ENCODE peak calls at places on chromosomes 11 and 22, in five cellular contexts. One of them, this sample, is unnamed.

GRCh38 chr11:121367434-121367833 is 74.9 kb downstream of the SC5D start:
- DNase-seq in sigmoid colon: no peak
- DNase-seq in H1: no peak
- DNase-seq in HL-60: peak
- DNase-seq in K562: no peak
- DNase-seq in this sample: no peak

GRCh38 chr11:2531277-2531986 is 86.6 kb downstream of the KCNQ1 start:
- DNase-seq in sigmoid colon: peak
- DNase-seq in HL-60: peak
- DNase-seq in K562: peak
- DNase-seq in H1: peak
- DNase-seq in this sample: no peak

GRCh38 chr11:111416231-111416960 is 37.3 kb upstream of the POU2AF1 start:
- DNase-seq in K562: no peak
- DNase-seq in sigmoid colon: no peak
- DNase-seq in HL-60: no peak
- DNase-seq in H1: no peak
- DNase-seq in this sample: no peak

GRCh38 chr11:68978931-68979591 is 1.7 kb downstream of the MRGPRD start:
- DNase-seq in HL-60: no peak
- DNase-seq in sigmoid colon: peak
- DNase-seq in H1: no peak
- DNase-seq in K562: no peak
- DNase-seq in this sample: no peak

GRCh38 chr22:48577014-48577690 is 1250.5 kb downstream of the BRD1 start:
- DNase-seq in K562: no peak
- DNase-seq in HL-60: no peak
- DNase-seq in H1: no peak
- DNase-seq in sigmoid colon: no peak
- DNase-seq in this sample: no peak

GRCh38 chr11:44145011-44145777 is 49.7 kb downstream of the EXT2 start:
- DNase-seq in HL-60: no peak
- DNase-seq in H1: no peak
- DNase-seq in sigmoid colon: no peak
- DNase-seq in K562: no peak
- DNase-seq in this sample: no peak

GRCh38 chr11:1659478-1659877 is 29.9 kb downstream of the KRTAP5-5 start:
- DNase-seq in sigmoid colon: no peak
- DNase-seq in K562: no peak
- DNase-seq in H1: no peak
- DNase-seq in HL-60: no peak
- DNase-seq in this sample: no peak

GRCh38 chr11:75461136-75461535 is 28.1 kb upstream of the KLHL35 start:
- DNase-seq in K562: no peak
- DNase-seq in sigmoid colon: no peak
- DNase-seq in H1: no peak
- DNase-seq in HL-60: no peak
- DNase-seq in this sample: no peak

GRCh38 chr22:36237462-36238347 is 1.6 kb downstream of the APOL2 start:
- DNase-seq in K562: no peak
- DNase-seq in HL-60: no peak
- DNase-seq in sigmoid colon: no peak
- DNase-seq in H1: no peak
- DNase-seq in this sample: no peak

GRCh38 chr22:32842486-32842885 is 41.0 kb downstream of the TIMP3 start:
- DNase-seq in H1: no peak
- DNase-seq in HL-60: no peak
- DNase-seq in sigmoid colon: no peak
- DNase-seq in K562: no peak
- DNase-seq in this sample: peak

DNA sequence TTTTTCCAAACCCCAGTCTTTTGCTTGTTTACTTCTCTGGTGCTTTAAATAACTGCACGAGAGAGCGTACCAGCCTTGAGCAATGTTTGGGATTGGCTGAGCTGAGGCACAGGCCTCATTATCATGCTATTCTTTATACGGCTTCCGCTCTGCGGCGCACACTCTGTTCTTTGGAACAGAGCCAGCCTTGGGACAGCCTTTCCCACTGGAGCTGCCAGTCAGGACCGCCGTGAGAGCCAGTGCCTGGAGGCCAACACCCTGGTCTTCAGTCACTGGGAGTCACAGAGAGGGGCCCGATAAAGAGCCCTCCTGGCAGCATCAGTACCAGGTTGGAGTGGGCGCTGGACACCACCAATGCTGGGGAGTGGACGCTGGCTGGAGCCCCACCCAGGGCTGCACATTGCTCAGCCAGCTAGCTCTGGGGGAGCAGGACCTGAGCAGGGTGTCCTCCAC is 125.6 kb downstream of the BCR start:
- DNase-seq in HL-60: no peak
- DNase-seq in K562: no peak
- DNase-seq in sigmoid colon: peak
- DNase-seq in H1: no peak
- DNase-seq in this sample: peak
- TF ChIP-seq POLR2AphosphoS5 in HL-60: no peak
- TF ChIP-seq POLR2AphosphoS5 in K562: no peak
- TF ChIP-seq POLR2AphosphoS5 in sigmoid colon: peak
- TF ChIP-seq POLR2AphosphoS5 in H1: no peak
- TF ChIP-seq POLR2AphosphoS5 in this sample: no peak

DNA sequence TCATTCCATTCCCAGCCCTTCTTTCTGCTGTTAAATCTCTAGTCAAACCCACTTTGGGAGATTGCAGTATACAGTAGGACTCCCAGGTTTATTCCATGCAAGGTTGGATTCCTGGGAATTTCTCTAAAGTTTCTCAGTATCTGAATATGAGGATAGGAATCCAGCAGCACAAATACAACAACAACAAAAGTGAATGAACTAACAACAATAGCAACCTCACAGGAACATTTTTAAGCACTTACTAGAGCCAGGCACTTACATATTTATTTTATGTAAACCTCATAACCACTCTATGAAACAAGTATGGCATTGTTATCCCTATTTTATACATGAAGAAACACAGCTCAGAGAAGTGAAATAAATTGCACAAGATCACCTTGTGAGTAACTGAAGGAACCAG is 1.9 kb downstream of the MMP7 start:
- DNase-seq in H1: no peak
- DNase-seq in HL-60: no peak
- DNase-seq in K562: no peak
- DNase-seq in sigmoid colon: no peak
- DNase-seq in this sample: no peak
- TF ChIP-seq POLR2AphosphoS5 in H1: no peak
- TF ChIP-seq POLR2AphosphoS5 in HL-60: no peak
- TF ChIP-seq POLR2AphosphoS5 in K562: no peak
- TF ChIP-seq POLR2AphosphoS5 in sigmoid colon: no peak
- TF ChIP-seq POLR2AphosphoS5 in this sample: no peak

GRCh38 chr11:6402561-6402981 is 12.3 kb downstream of the SMPD1 start:
- DNase-seq in K562: no peak
- DNase-seq in HL-60: peak
- DNase-seq in H1: no peak
- DNase-seq in sigmoid colon: no peak
- DNase-seq in this sample: no peak
- TF ChIP-seq POLR2AphosphoS5 in K562: no peak
- TF ChIP-seq POLR2AphosphoS5 in HL-60: no peak
- TF ChIP-seq POLR2AphosphoS5 in H1: no peak
- TF ChIP-seq POLR2AphosphoS5 in sigmoid colon: no peak
- TF ChIP-seq POLR2AphosphoS5 in this sample: no peak

DNA sequence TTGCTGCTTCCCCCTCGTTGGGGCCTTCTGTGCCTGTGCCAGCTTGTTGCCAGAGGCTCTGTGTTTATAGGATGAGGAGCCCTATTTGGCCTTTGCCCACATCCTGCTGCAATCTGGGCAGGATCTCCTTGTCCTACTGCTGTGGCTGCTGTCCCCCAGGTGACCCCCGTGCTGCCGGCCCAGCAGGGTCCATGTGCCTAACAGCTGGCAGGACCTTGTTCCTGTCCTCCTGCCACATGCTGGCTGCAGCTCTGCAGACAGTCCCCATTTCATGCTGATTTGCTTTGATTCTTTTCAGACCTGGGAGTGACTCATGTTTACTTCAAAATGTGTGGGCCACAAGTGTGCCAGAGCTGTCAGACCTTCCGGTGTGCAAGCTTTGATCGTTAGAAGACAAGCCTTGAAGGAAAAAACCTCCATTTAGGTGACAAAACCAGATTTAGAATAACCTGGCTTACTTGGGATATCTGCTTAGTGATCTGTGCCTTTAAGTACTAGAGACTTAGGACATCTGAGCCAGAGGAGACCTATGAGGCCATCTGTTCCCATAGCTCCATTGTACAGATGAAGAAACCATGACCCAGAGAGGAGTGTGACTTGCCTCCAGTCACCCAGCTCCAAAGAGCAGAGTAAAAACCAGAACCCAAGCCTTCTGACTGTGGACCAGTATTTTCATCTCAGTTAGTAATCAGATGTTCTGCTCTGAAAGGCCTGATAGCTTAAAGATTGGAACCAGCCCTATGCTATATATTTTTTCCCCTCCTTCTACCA is 11.1 kb downstream of the NAV2 start:
- DNase-seq in H1: no peak
- DNase-seq in HL-60: no peak
- DNase-seq in sigmoid colon: peak
- DNase-seq in K562: no peak
- DNase-seq in this sample: no peak
- TF ChIP-seq POLR2AphosphoS5 in H1: no peak
- TF ChIP-seq POLR2AphosphoS5 in HL-60: no peak
- TF ChIP-seq POLR2AphosphoS5 in sigmoid colon: peak
- TF ChIP-seq POLR2AphosphoS5 in K562: no peak
- TF ChIP-seq POLR2AphosphoS5 in this sample: no peak

GRCh38 chr11:65279713-65280459 is 18.1 kb downstream of the POLA2 start:
- DNase-seq in H1: no peak
- DNase-seq in sigmoid colon: peak
- DNase-seq in K562: no peak
- DNase-seq in HL-60: no peak
- DNase-seq in this sample: no peak
- TF ChIP-seq POLR2AphosphoS5 in H1: no peak
- TF ChIP-seq POLR2AphosphoS5 in sigmoid colon: no peak
- TF ChIP-seq POLR2AphosphoS5 in K562: no peak
- TF ChIP-seq POLR2AphosphoS5 in HL-60: no peak
- TF ChIP-seq POLR2AphosphoS5 in this sample: no peak

DNA sequence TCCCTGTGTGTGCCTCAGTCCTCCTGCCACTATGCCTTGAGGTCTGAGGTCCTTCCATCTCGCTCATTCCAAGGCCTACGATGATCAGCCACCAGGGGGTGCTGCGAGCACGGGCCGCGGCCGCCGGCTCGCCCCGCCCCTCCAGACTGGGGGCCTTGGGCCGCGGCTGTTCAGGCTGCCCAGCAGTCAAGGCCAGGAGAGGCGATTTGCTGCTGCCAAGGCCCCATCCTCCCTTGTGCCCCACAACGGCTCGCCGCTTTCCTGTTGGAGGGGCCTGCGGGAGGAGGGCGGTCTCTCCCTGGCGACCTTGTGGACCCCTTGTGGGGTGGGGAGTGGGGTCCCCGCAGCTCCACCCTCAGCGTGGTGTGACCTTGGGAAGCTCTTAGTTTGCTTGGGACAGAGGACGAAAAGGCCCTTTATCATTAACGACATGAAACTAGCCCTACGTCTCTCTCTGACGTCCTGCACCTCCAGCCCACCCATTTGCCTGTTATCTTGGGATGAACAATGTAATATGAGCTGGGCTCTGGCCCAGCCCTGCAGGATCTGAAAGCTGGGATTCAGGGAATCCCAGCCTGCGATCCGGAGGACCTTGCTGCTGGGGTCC is 5.4 kb upstream of the GALR3 start:
- DNase-seq in K562: peak
- DNase-seq in HL-60: peak
- DNase-seq in sigmoid colon: peak
- DNase-seq in H1: no peak
- DNase-seq in this sample: no peak
- TF ChIP-seq POLR2AphosphoS5 in K562: peak
- TF ChIP-seq POLR2AphosphoS5 in HL-60: no peak
- TF ChIP-seq POLR2AphosphoS5 in sigmoid colon: no peak
- TF ChIP-seq POLR2AphosphoS5 in H1: peak
- TF ChIP-seq POLR2AphosphoS5 in this sample: no peak

GRCh38 chr11:59776210-59777066 is 21.3 kb downstream of the STX3 start:
- DNase-seq in sigmoid colon: no peak
- DNase-seq in HL-60: no peak
- DNase-seq in H1: no peak
- DNase-seq in K562: peak
- DNase-seq in this sample: no peak
- TF ChIP-seq POLR2AphosphoS5 in sigmoid colon: no peak
- TF ChIP-seq POLR2AphosphoS5 in HL-60: no peak
- TF ChIP-seq POLR2AphosphoS5 in H1: no peak
- TF ChIP-seq POLR2AphosphoS5 in K562: no peak
- TF ChIP-seq POLR2AphosphoS5 in this sample: no peak

DNA sequence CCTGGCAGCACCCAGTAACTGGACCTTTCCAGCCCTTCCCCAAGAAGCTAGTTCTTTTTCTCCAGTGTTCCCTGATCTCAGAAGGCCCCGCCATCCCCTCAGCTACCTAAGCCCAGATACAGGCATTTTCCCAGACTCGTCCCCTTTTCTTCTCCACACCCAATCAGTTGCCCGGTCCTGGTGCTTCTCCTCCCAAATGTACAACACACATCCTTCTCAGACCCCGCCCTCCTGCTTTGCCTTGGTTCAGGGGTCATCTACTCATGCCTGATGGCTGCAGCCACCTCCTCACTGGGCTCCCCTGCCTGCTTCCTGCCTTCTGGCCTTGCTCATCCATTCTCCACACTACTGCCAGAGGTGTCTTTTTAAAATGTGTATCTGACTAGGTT is 6.5 kb downstream of the TKFC start:
- DNase-seq in K562: no peak
- DNase-seq in HL-60: no peak
- DNase-seq in sigmoid colon: no peak
- DNase-seq in H1: no peak
- DNase-seq in this sample: no peak
- TF ChIP-seq POLR2AphosphoS5 in K562: no peak
- TF ChIP-seq POLR2AphosphoS5 in HL-60: no peak
- TF ChIP-seq POLR2AphosphoS5 in sigmoid colon: no peak
- TF ChIP-seq POLR2AphosphoS5 in H1: no peak
- TF ChIP-seq POLR2AphosphoS5 in this sample: no peak

DNA sequence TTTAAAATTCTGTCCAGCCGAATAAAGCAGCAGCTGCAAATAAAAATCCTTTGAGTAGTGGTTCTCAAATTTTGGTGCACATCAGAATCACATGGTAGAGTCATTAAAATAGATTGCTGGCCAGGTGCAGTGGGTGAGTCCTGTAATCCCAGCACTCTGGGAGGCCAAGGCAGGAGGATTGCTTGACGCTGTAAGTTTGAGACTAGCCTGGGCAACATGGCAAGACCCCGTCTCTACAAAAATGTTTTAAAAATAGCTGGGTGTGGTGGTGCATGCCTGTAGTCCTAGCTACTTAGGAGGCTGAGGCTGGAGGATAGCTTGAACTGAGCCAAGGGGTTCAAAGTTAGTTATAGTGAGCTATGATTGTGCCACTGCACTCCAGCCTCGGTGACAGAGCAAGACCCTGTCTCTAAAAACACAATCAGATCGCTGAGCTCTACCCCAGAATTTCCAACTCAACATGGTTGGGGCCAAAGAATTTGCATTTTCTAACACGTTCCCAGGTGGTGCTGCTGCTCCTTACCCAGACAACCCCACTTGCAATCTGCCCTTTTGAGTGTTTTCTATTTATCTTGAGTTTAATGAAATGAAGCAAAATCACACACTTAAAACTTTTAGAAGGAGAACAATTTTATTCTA is 48.8 kb downstream of the BIRC2 start:
- DNase-seq in HL-60: no peak
- DNase-seq in sigmoid colon: no peak
- DNase-seq in K562: no peak
- DNase-seq in H1: no peak
- DNase-seq in this sample: no peak
- TF ChIP-seq POLR2AphosphoS5 in HL-60: no peak
- TF ChIP-seq POLR2AphosphoS5 in sigmoid colon: no peak
- TF ChIP-seq POLR2AphosphoS5 in K562: no peak
- TF ChIP-seq POLR2AphosphoS5 in H1: no peak
- TF ChIP-seq POLR2AphosphoS5 in this sample: no peak

GRCh38 chr11:12123177-12123576 is 12.8 kb downstream of the MICAL2 start:
- DNase-seq in H1: no peak
- DNase-seq in sigmoid colon: no peak
- DNase-seq in K562: no peak
- DNase-seq in HL-60: no peak
- DNase-seq in this sample: no peak
- TF ChIP-seq POLR2AphosphoS5 in H1: no peak
- TF ChIP-seq POLR2AphosphoS5 in sigmoid colon: no peak
- TF ChIP-seq POLR2AphosphoS5 in K562: no peak
- TF ChIP-seq POLR2AphosphoS5 in HL-60: no peak
- TF ChIP-seq POLR2AphosphoS5 in this sample: no peak